ENCODE peak calls at places on chromosomes 1 and 21, in seven cellular contexts. M, F, Z, X, R, Y and S are unnamed samples. For H3K9me3, the result is how much of the 10 kb centered on the place peaks cover.

GRCh38 chr21:34548782-34549376 is 36.9 kb upstream of the KCNE1 start:
- DNase-seq in R (no peak), F (no peak), Z (no peak), X (no peak), Y (no peak), M (no peak), S (no peak)

GRCh38 chr1:56570924-56571372 is 8.4 kb downstream of the PLPP3 start:
- DNase-seq in M (no peak), R (no peak), Y (no peak), F (no peak), Z (no peak), X (no peak), S (no peak)

GRCh38 chr21:45018131-45019075 is 56.0 kb upstream of the ADARB1 start:
- DNase-seq in X (no peak), M (peak), Z (peak), F (no peak), R (no peak), Y (no peak), S (no peak)

GRCh38 chr1:110944806-110945205 is 18.9 kb downstream of the LRIF1 start:
- DNase-seq in Z (no peak), M (no peak), Y (no peak), X (no peak), F (no peak), R (no peak), S (no peak)

GRCh38 chr1:230185076-230186001 is 118.3 kb downstream of the GALNT2 start:
- DNase-seq in M (no peak), R (no peak), Z (no peak), X (no peak), F (no peak), Y (no peak), S (no peak)

GRCh38 chr1:38000529-38001453 is 4.5 kb downstream of the FHL3 start:
- DNase-seq in Z (peak), Y (no peak), M (peak), X (no peak), R (peak), F (no peak), S (no peak)

GRCh38 chr1:9588551-9589143 is at the start of gene TMEM201:
- DNase-seq in X (peak), Z (peak), Y (peak), M (peak), R (peak), F (peak), S (peak)

GRCh38 chr1:32693455-32694174 is 9.0 kb downstream of the SYNC start:
- DNase-seq in R (no peak), M (no peak), Y (no peak), X (no peak), F (no peak), Z (no peak), S (no peak)

GRCh38 chr21:41562101-41563000 is 54.4 kb upstream of the TMPRSS2 start:
- DNase-seq in X (no peak), Z (no peak), R (no peak), F (no peak), Y (no peak), M (no peak), S (no peak)

GRCh38 chr1:6101826-6102225 is 56.1 kb downstream of the KCNAB2 start:
- DNase-seq in F (no peak), R (no peak), M (no peak), Z (no peak), Y (no peak), X (no peak), S (no peak)

GRCh38 chr1:11180342-11180744 is 8.8 kb upstream of the ANGPTL7 start:
- DNase-seq in X (no peak), R (peak), M (no peak), Z (no peak), F (no peak), Y (no peak), S (no peak)

GRCh38 chr1:119947468-119947867 is 51.2 kb upstream of the ADAM30 start:
- DNase-seq in Z (no peak), R (peak), M (no peak), Y (no peak), F (no peak), X (no peak), S (no peak)

GRCh38 chr21:45054927-45055612 is 19.3 kb upstream of the ADARB1 start:
- DNase-seq in F (no peak), Y (peak), X (no peak), M (no peak), Z (no peak), R (no peak), S (no peak)

GRCh38 chr1:57060451-57060850 is 94.6 kb upstream of the C8B start:
- DNase-seq in F (no peak), Y (no peak), Z (no peak), R (no peak), X (no peak), M (no peak), S (no peak)

GRCh38 chr1:115408489-115409002 is 70.5 kb upstream of the NGF start:
- DNase-seq in F (peak), Y (no peak), Z (no peak), R (no peak), M (no peak), X (no peak), S (no peak)

GRCh38 chr1:168271636-168272035 is 9.0 kb upstream of the TBX19 start:
- DNase-seq in M (no peak), Y (no peak), Z (no peak), R (no peak), X (no peak), F (no peak), S (no peak)

GRCh38 chr1:12148958-12149790 is 17.6 kb upstream of the TNFRSF1B start:
- DNase-seq in Y (peak), F (no peak), M (no peak), Z (no peak), R (peak), X (no peak), S (no peak)

GRCh38 chr1:151992345-151993083 is 1.1 kb downstream of the S100A10 start:
- DNase-seq in Z (peak), M (peak), F (no peak), R (peak), Y (no peak), X (peak), S (no peak)

DNA sequence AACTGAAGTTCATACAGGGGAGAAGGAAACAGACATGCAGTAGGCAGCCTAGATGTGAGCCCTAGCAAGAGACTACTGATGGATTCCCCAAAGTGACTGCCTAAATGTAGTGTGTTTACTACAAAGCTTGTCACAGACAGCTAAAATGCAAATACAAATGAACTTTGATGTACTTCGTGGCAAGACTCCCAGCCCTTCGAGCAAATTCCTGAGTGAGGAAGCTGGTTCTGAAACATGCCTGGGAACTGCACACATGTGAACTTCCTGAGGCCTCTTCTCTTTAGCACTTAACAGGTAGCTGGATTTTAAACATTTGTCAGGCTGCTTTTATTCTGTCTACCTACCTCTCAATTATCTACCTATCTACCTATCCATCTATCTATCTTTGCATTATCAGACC is 6.7 kb upstream of the IRF2BP2 start:
- DNase-seq in Y (no peak), X (no peak), R (peak), F (no peak), Z (no peak), M (no peak), S (no peak)
- H3K27ac ChIP-seq in Y (no peak), X (no peak), R (peak), F (no peak), Z (peak), M (no peak), S (no peak)

DNA sequence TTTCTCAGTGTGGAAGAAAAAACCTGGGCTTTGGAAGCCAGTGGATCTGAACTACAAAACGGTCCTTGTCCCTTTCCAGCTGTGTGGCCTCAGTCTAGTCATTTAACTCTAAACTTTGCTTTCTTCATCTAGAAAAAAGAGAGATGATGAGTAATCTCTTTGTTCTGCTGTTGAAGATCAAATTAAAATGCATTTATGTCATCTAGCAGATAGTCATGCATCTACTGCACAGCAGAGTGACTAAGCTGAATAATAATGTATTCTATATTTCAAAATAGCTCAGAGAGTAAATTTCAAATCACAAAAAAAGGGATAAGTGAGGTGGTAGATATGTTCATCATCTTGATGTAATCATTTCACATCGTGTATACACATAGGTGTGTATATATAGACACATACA is 473.2 kb downstream of the DSCAM start:
- DNase-seq in Y (no peak), Z (no peak), R (no peak), M (no peak), X (no peak), F (no peak), S (no peak)
- H3K9me3 ChIP-seq in Y (under half), Z (under half), R (under half), M (under half), X (under half), F (under half), S (under half)

DNA sequence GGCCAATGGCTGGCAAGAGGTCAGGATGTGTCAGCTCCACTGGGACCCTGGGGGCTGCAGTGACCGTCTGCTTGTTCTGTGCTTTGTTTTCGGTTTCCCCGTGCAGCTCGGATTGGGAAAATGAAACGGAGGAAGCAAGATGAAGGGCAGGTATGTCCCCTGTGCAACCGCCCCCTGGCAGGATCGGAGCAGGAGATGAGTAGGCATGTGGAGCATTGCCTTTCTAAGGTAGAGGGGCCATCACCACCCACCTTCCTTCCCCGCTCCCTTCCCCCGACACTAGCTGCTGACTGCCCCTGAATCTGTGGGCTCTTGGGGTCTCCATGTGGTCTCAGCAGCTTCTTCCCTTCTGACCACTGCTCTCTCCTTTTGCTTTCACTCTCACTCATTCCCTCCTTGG is 38.8 kb downstream of the TMEM53 start:
- DNase-seq in M (no peak), F (no peak), R (no peak), Y (no peak), X (no peak), Z (no peak), S (no peak)
- H3K27ac ChIP-seq in M (no peak), F (peak), R (no peak), Y (no peak), X (no peak), Z (peak), S (no peak)

DNA sequence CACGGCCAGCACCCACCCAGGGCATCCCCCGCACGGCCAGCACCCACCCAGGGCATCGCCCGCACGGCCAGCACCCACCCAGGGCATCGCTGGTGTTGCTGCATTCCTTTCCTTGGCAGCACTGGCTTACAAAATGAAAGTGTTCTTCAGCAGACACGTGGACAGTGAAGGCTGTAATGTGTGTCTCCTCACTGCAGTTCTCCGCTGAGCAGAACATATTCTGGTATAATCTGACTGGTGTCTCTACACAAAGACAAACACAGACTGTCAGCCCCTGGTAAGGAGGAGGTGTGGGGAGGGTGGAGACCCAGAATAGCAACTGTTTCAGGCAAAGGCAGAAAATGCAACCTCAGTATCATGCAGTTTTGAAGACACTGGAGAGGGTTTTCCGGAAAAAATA is 7.3 kb downstream of the LYPD8 start:
- DNase-seq in M (no peak), F (no peak), X (no peak), Y (no peak), Z (no peak), R (no peak), S (no peak)
- H3K9me3 ChIP-seq in M (under half), F (under half), X (under half), Y (under half), Z (under half), R (under half), S (under half)

GRCh38 chr1:219292989-219293388 is 119.3 kb downstream of the LYPLAL1 start:
- DNase-seq in F (no peak), X (no peak), R (no peak), Y (no peak), M (no peak), Z (no peak), S (no peak)
- H3K27ac ChIP-seq in F (no peak), X (no peak), R (no peak), Y (no peak), M (no peak), Z (no peak), S (no peak)

DNA sequence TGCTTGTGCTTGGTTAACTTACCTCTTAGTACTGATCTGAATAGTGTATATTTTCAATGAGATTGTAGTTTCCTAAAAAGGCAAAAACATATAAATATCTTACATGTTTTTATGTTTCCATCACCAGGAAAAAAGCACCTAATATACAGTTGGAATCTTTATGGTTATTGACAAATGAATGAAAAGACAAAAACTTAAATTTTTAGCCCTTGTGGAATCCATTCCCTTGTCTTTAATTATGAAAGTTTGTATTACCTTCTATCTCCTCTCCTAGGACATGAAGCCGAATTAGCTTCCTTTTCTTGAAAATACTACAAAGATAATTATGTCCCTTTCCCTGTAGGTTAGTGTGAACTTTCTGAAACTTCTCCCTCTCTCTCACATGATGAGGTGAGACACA is at the start of gene OR2T12:
- DNase-seq in X (no peak), Y (no peak), Z (no peak), R (no peak), F (no peak), M (no peak), S (no peak)
- H3K9me3 ChIP-seq in X (under half), Y (under half), Z (under half), R (under half), F (under half), M (under half), S (under half)

GRCh38 chr1:202850593-202851362 is 38.2 kb downstream of the RABIF start:
- DNase-seq in F (peak), Z (peak), M (no peak), R (no peak), Y (peak), X (no peak), S (no peak)
- H3K27ac ChIP-seq in F (peak), Z (no peak), M (no peak), R (no peak), Y (no peak), X (no peak), S (no peak)

GRCh38 chr1:107943694-107944093 is 21.3 kb downstream of the VAV3 start:
- DNase-seq in R (no peak), F (no peak), M (no peak), X (no peak), Z (no peak), Y (no peak), S (no peak)
- H3K9me3 ChIP-seq in R (under half), F (under half), M (under half), X (under half), Z (under half), Y (under half), S (under half)

GRCh38 chr1:85374160-85374559 is 90.8 kb downstream of the DDAH1 start:
- DNase-seq in X (no peak), R (peak), Z (no peak), M (no peak), F (no peak), Y (no peak), S (no peak)
- H3K27ac ChIP-seq in X (no peak), R (no peak), Z (peak), M (no peak), F (no peak), Y (no peak), S (no peak)

GRCh38 chr1:94852758-94853157 is 32.6 kb downstream of the SLC44A3 start:
- DNase-seq in Z (no peak), M (no peak), R (peak), X (no peak), Y (no peak), F (no peak), S (no peak)
- H3K9me3 ChIP-seq in Z (under half), M (under half), R (under half), X (under half), Y (under half), F (under half), S (under half)